ENCODE peak calls at places on chromosome 1, in ten cellular contexts. One of them, this sample, is unnamed.

GRCh38 chr1:61287014-61287413 is 204.7 kb downstream of the NFIA start:
- DNase-seq in NCI-H345: no peak
- DNase-seq in AG08396: peak
- DNase-seq in left lung: no peak
- DNase-seq in cardiac septum: no peak
- DNase-seq in ELR: peak
- DNase-seq in fibroblast of lung: no peak
- DNase-seq in astrocyte: peak
- DNase-seq in C1 segment of cervical spinal cord: no peak
- DNase-seq in heart left ventricle: no peak
- DNase-seq in this sample: no peak

GRCh38 chr1:11039351-11040104 is 7.5 kb downstream of the MASP2 start:
- DNase-seq in astrocyte: no peak
- DNase-seq in fibroblast of lung: no peak
- DNase-seq in C1 segment of cervical spinal cord: no peak
- DNase-seq in left lung: no peak
- DNase-seq in AG08396: no peak
- DNase-seq in heart left ventricle: no peak
- DNase-seq in ELR: no peak
- DNase-seq in cardiac septum: no peak
- DNase-seq in NCI-H345: no peak
- DNase-seq in this sample: no peak

GRCh38 chr1:115052454-115053083 is 22.9 kb downstream of the TSHB start:
- DNase-seq in AG08396: peak
- DNase-seq in NCI-H345: peak
- DNase-seq in heart left ventricle: no peak
- DNase-seq in ELR: peak
- DNase-seq in astrocyte: peak
- DNase-seq in C1 segment of cervical spinal cord: peak
- DNase-seq in cardiac septum: no peak
- DNase-seq in fibroblast of lung: peak
- DNase-seq in left lung: no peak
- DNase-seq in this sample: peak

GRCh38 chr1:160618763-160619274 is 28.0 kb downstream of the SLAMF1 start:
- DNase-seq in C1 segment of cervical spinal cord: no peak
- DNase-seq in astrocyte: no peak
- DNase-seq in left lung: no peak
- DNase-seq in fibroblast of lung: no peak
- DNase-seq in heart left ventricle: no peak
- DNase-seq in ELR: peak
- DNase-seq in NCI-H345: no peak
- DNase-seq in cardiac septum: no peak
- DNase-seq in AG08396: no peak
- DNase-seq in this sample: no peak

GRCh38 chr1:40982721-40983120 is 3.2 kb downstream of the CTPS1 start:
- DNase-seq in heart left ventricle: no peak
- DNase-seq in AG08396: no peak
- DNase-seq in ELR: no peak
- DNase-seq in left lung: no peak
- DNase-seq in fibroblast of lung: no peak
- DNase-seq in cardiac septum: no peak
- DNase-seq in C1 segment of cervical spinal cord: no peak
- DNase-seq in astrocyte: peak
- DNase-seq in NCI-H345: no peak
- DNase-seq in this sample: no peak

GRCh38 chr1:3056641-3057040 is 12.4 kb upstream of the PRDM16 start:
- DNase-seq in ELR: no peak
- DNase-seq in cardiac septum: peak
- DNase-seq in left lung: no peak
- DNase-seq in AG08396: no peak
- DNase-seq in NCI-H345: no peak
- DNase-seq in astrocyte: no peak
- DNase-seq in fibroblast of lung: no peak
- DNase-seq in C1 segment of cervical spinal cord: no peak
- DNase-seq in heart left ventricle: peak
- DNase-seq in this sample: no peak

GRCh38 chr1:111598534-111598933 is 21.1 kb upstream of the RAP1A start:
- DNase-seq in AG08396: no peak
- DNase-seq in heart left ventricle: no peak
- DNase-seq in cardiac septum: no peak
- DNase-seq in NCI-H345: no peak
- DNase-seq in astrocyte: no peak
- DNase-seq in ELR: no peak
- DNase-seq in fibroblast of lung: no peak
- DNase-seq in C1 segment of cervical spinal cord: no peak
- DNase-seq in left lung: no peak
- DNase-seq in this sample: no peak

GRCh38 chr1:205947024-205947423 is 3.8 kb upstream of the SLC26A9 start:
- DNase-seq in C1 segment of cervical spinal cord: no peak
- DNase-seq in left lung: peak
- DNase-seq in astrocyte: no peak
- DNase-seq in heart left ventricle: no peak
- DNase-seq in AG08396: no peak
- DNase-seq in ELR: no peak
- DNase-seq in NCI-H345: no peak
- DNase-seq in fibroblast of lung: no peak
- DNase-seq in cardiac septum: no peak
- DNase-seq in this sample: no peak

GRCh38 chr1:161165742-161166668 is at the start of gene PPOX:
- DNase-seq in C1 segment of cervical spinal cord: peak
- DNase-seq in ELR: peak
- DNase-seq in fibroblast of lung: peak
- DNase-seq in AG08396: peak
- DNase-seq in astrocyte: peak
- DNase-seq in left lung: peak
- DNase-seq in cardiac septum: peak
- DNase-seq in heart left ventricle: peak
- DNase-seq in NCI-H345: peak
- DNase-seq in this sample: peak

GRCh38 chr1:214685906-214686305 is 82.9 kb downstream of the CENPF start:
- DNase-seq in AG08396: no peak
- DNase-seq in cardiac septum: no peak
- DNase-seq in fibroblast of lung: no peak
- DNase-seq in astrocyte: peak
- DNase-seq in left lung: no peak
- DNase-seq in NCI-H345: no peak
- DNase-seq in heart left ventricle: no peak
- DNase-seq in C1 segment of cervical spinal cord: no peak
- DNase-seq in ELR: no peak
- DNase-seq in this sample: no peak

GRCh38 chr1:36183309-36183856 is 27.4 kb downstream of the MAP7D1 start:
- DNase-seq in ELR: no peak
- DNase-seq in left lung: no peak
- DNase-seq in C1 segment of cervical spinal cord: no peak
- DNase-seq in fibroblast of lung: peak
- DNase-seq in AG08396: no peak
- DNase-seq in heart left ventricle: no peak
- DNase-seq in astrocyte: no peak
- DNase-seq in cardiac septum: no peak
- DNase-seq in NCI-H345: no peak
- DNase-seq in this sample: no peak

GRCh38 chr1:156165083-156165482 is 11.7 kb downstream of the SEMA4A start:
- DNase-seq in C1 segment of cervical spinal cord: no peak
- DNase-seq in astrocyte: no peak
- DNase-seq in AG08396: no peak
- DNase-seq in left lung: no peak
- DNase-seq in NCI-H345: no peak
- DNase-seq in heart left ventricle: no peak
- DNase-seq in cardiac septum: no peak
- DNase-seq in fibroblast of lung: no peak
- DNase-seq in ELR: peak
- DNase-seq in this sample: no peak

GRCh38 chr1:246798606-246799496 is 74.6 kb downstream of the SCCPDH start:
- DNase-seq in C1 segment of cervical spinal cord: no peak
- DNase-seq in ELR: no peak
- DNase-seq in astrocyte: no peak
- DNase-seq in fibroblast of lung: no peak
- DNase-seq in cardiac septum: peak
- DNase-seq in heart left ventricle: no peak
- DNase-seq in left lung: no peak
- DNase-seq in AG08396: no peak
- DNase-seq in NCI-H345: no peak
- DNase-seq in this sample: no peak

GRCh38 chr1:26784023-26784871 is 3.5 kb upstream of the PIGV start:
- DNase-seq in fibroblast of lung: peak
- DNase-seq in left lung: peak
- DNase-seq in astrocyte: peak
- DNase-seq in AG08396: peak
- DNase-seq in heart left ventricle: no peak
- DNase-seq in NCI-H345: peak
- DNase-seq in cardiac septum: no peak
- DNase-seq in ELR: peak
- DNase-seq in C1 segment of cervical spinal cord: peak
- DNase-seq in this sample: no peak

GRCh38 chr1:180698580-180698979 is 66.8 kb downstream of the XPR1 start:
- DNase-seq in fibroblast of lung: no peak
- DNase-seq in ELR: no peak
- DNase-seq in cardiac septum: no peak
- DNase-seq in heart left ventricle: no peak
- DNase-seq in NCI-H345: no peak
- DNase-seq in AG08396: no peak
- DNase-seq in C1 segment of cervical spinal cord: no peak
- DNase-seq in astrocyte: no peak
- DNase-seq in left lung: no peak
- DNase-seq in this sample: no peak

GRCh38 chr1:219179293-219179692 is 5.6 kb downstream of the LYPLAL1 start:
- DNase-seq in heart left ventricle: no peak
- DNase-seq in fibroblast of lung: peak
- DNase-seq in NCI-H345: no peak
- DNase-seq in AG08396: no peak
- DNase-seq in ELR: no peak
- DNase-seq in cardiac septum: no peak
- DNase-seq in C1 segment of cervical spinal cord: no peak
- DNase-seq in astrocyte: no peak
- DNase-seq in left lung: no peak
- DNase-seq in this sample: no peak

This sample was measured in SHP77.